ENCODE peak calls at places on chromosomes 13 and 19, in nine cellular contexts. E is SK-N-SH; D is fibroblast of mammary gland; G is CD8-positive, alpha-beta T cell; I is mucosa of descending colon; Q is HFFc6; H is brain microvascular endothelial cell; Z is RWPE1; L is right lobe of liver. M is an unnamed sample.

GRCh38 chr13:43407023-43407581 is 379.7 kb downstream of the ENOX1 start:
- DNase-seq in D (no peak), L (no peak), H (no peak), I (no peak), G (no peak), Z (no peak), E (no peak), Q (no peak), M (no peak)

GRCh38 chr13:28384789-28385188 is 110.1 kb downstream of the FLT1 start:
- DNase-seq in D (no peak), Q (no peak), H (no peak), L (no peak), Z (no peak), G (no peak), E (no peak), I (no peak), M (no peak)

GRCh38 chr13:20969182-20969581 is 66.6 kb upstream of the XPO4 start:
- DNase-seq in L (no peak), Z (peak; percentile 36), Q (peak; percentile 53), E (no peak), D (peak; percentile 79), H (peak; percentile 45), I (no peak), G (no peak), M (no peak)

GRCh38 chr19:8611890-8612806 is 1.6 kb upstream of the ADAMTS10 start:
- DNase-seq in Z (no peak), D (peak; percentile 78), H (peak; percentile 96), E (no peak), I (peak; percentile 48), G (no peak), Q (peak; percentile 10), L (no peak), M (no peak)

GRCh38 chr13:109180905-109181425 is 551.6 kb downstream of the MYO16 start:
- DNase-seq in L (no peak), H (peak; percentile 86), E (no peak), Q (peak; percentile 86), I (no peak), G (no peak), Z (no peak), D (peak; percentile 70), M (no peak)

GRCh38 chr19:19470579-19470978 is 44.8 kb downstream of the TSSK6 start:
- DNase-seq in L (no peak), E (no peak), Z (no peak), I (no peak), D (no peak), H (no peak), G (no peak), Q (no peak), M (no peak)

GRCh38 chr13:51731759-51732158 is 72.2 kb downstream of the DHRS12 start:
- DNase-seq in Q (peak; percentile 48), H (no peak), E (no peak), D (peak; percentile 84), L (no peak), G (no peak), Z (no peak), I (no peak), M (no peak)

GRCh38 chr13:24097667-24098066 is 62.9 kb upstream of the SPATA13 start:
- DNase-seq in Z (no peak), D (no peak), G (no peak), Q (no peak), E (no peak), L (no peak), H (no peak), I (no peak), M (no peak)

GRCh38 chr19:3142292-3142670 is 6.4 kb downstream of the GNA15 start:
- DNase-seq in E (no peak), G (no peak), L (no peak), Q (peak; percentile 89), H (peak; percentile 75), Z (peak; percentile 89), D (peak; percentile 96), I (no peak), M (no peak)

GRCh38 chr13:100650321-100650720 is 24.3 kb downstream of the TMTC4 start:
- DNase-seq in D (no peak), Q (no peak), L (no peak), Z (no peak), I (no peak), E (no peak), H (no peak), G (no peak), M (no peak)

GRCh38 chr13:37947419-37948140 is 78.0 kb upstream of the TRPC4 start:
- DNase-seq in E (no peak), L (no peak), H (no peak), G (no peak), D (no peak), I (no peak), Z (no peak), Q (no peak), M (no peak)

GRCh38 chr13:39527961-39528720 is 74.9 kb downstream of the LHFPL6 start:
- DNase-seq in H (peak; percentile 95), L (no peak), I (no peak), D (peak; percentile 96), Q (peak; percentile 93), G (no peak), E (peak; percentile 10), Z (peak; percentile 88), M (no peak)

GRCh38 chr13:93881418-93881817 is 598.1 kb downstream of the DCT start:
- DNase-seq in D (peak; percentile 40), E (no peak), G (no peak), Q (peak; percentile 37), I (no peak), L (no peak), Z (no peak), H (no peak), M (no peak)

GRCh38 chr13:61414686-61415664 is 674 bp downstream of the PCDH20 start:
- DNase-seq in E (peak; percentile 80), Q (no peak), I (peak; percentile 56), G (no peak), H (no peak), L (peak; percentile 75), D (no peak), Z (peak; percentile 45), M (peak; percentile 67)

GRCh38 chr13:50123002-50123401 is 107.8 kb downstream of the KCNRG start:
- DNase-seq in E (no peak), L (peak; percentile 35), Z (no peak), Q (no peak), G (no peak), D (no peak), I (no peak), H (no peak), M (no peak)

GRCh38 chr13:50125306-50125555 is 110.0 kb downstream of the KCNRG start:
- DNase-seq in E (no peak), Q (no peak), Z (peak; percentile 34), D (no peak), H (no peak), G (no peak), L (no peak), I (no peak), M (no peak)

GRCh38 chr13:50124536-50125305 is 109.5 kb downstream of the KCNRG start:
- DNase-seq in L (peak; percentile 98), G (peak; percentile 96), H (no peak), Z (peak; percentile 98), Q (peak; percentile 22), I (no peak), E (peak; percentile 99), D (peak; percentile 38), M (no peak)

GRCh38 chr13:50123515-50123861 is 108.2 kb downstream of the KCNRG start:
- DNase-seq in Q (no peak), I (no peak), G (no peak), L (no peak), D (no peak), Z (no peak), H (no peak), E (no peak), M (no peak)

GRCh38 chr13:50123862-50124535 is 108.8 kb downstream of the KCNRG start:
- DNase-seq in D (peak; percentile 94), H (peak; percentile 91), L (no peak), E (no peak), I (peak; percentile 95), Q (peak; percentile 88), G (peak; percentile 73), Z (peak; percentile 56), M (peak; percentile 67)
- TF ChIP-seq CTCF in D (no peak), H (no peak), L (no peak), E (no peak), I (no peak), Q (peak; percentile 41), G (no peak), Z (no peak), M (no peak)

GRCh38 chr19:41897820-41898219 is 14.8 kb downstream of the ARHGEF1 start:
- DNase-seq in H (no peak), Q (no peak), Z (no peak), I (no peak), E (no peak), D (no peak), G (no peak), L (no peak), M (no peak)

GRCh38 chr19:41897181-41897580 is 14.2 kb downstream of the ARHGEF1 start:
- DNase-seq in E (no peak), Z (no peak), D (no peak), G (no peak), L (no peak), Q (no peak), I (no peak), H (no peak), M (no peak)

GRCh38 chr19:41896581-41896942 is 13.6 kb downstream of the ARHGEF1 start:
- DNase-seq in D (no peak), I (no peak), Z (no peak), E (no peak), G (no peak), Q (no peak), L (no peak), H (no peak), M (no peak)

GRCh38 chr19:41894350-41894749 is 11.4 kb downstream of the ARHGEF1 start:
- DNase-seq in D (no peak), Q (no peak), L (no peak), E (no peak), Z (no peak), G (no peak), H (no peak), I (no peak), M (no peak)

GRCh38 chr19:41895745-41896580 is 13.0 kb downstream of the ARHGEF1 start:
- DNase-seq in I (no peak), L (no peak), H (no peak), Q (no peak), Z (no peak), D (no peak), E (no peak), G (peak; percentile 40), M (no peak)
- TF ChIP-seq CTCF in I (no peak), L (no peak), H (peak; percentile 62), Q (peak; percentile 57), Z (peak; percentile 18), D (peak; percentile 26), E (peak; percentile 43), G (peak; percentile 36), M (no peak)

GRCh38 chr19:29478578-29479565 is 46.9 kb upstream of the VSTM2B start:
- DNase-seq in L (no peak), G (no peak), E (peak; percentile 58), D (no peak), Z (no peak), H (no peak), I (no peak), Q (no peak), M (no peak)
- TF ChIP-seq CTCF in L (peak; percentile 31), G (no peak), E (peak; percentile 54), D (peak; percentile 4), Z (no peak), H (no peak), I (no peak), Q (peak; percentile 46), M (no peak)

DNA sequence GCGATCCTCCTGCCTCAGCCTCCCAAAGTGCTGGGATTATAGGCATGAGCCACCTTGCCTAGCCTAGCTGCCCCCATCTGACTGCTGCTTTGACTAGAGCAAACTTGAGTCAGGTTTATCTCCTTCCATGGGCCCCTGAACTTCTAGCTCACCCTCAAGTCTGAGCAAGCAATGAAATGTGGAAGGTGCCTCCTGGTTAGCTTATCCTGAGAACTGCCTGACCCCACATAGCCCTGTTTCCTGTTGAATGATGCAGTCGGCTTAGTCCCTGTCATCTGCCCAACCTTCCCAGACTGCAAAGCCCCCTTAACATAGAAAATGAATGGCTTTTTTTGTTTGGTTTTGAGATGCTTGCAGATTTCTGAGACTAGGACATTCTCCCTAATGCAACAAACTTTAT is 8.9 kb upstream of the TMEM160 start:
- DNase-seq in L (no peak), G (no peak), I (no peak), Z (no peak), E (no peak), D (no peak), H (peak; percentile 56), Q (peak; percentile 23), M (no peak)
- TF ChIP-seq CTCF in L (no peak), G (no peak), I (no peak), Z (no peak), E (no peak), D (no peak), H (no peak), Q (no peak), M (no peak)